ENCODE peak calls at places on chromosomes 6 and 20, in six cellular contexts. One of them, this sample, is unnamed.

GRCh38 chr20:24871429-24872213 is 77.4 kb upstream of the CST7 start:
- DNase-seq in thyroid gland: no peak
- DNase-seq in prostate gland: no peak
- DNase-seq in IMR-90: no peak
- DNase-seq in adrenal gland: no peak
- DNase-seq in A549: no peak
- DNase-seq in this sample: no peak

GRCh38 chr6:146785001-146785585 is 186.3 kb downstream of the ADGB start:
- DNase-seq in thyroid gland: no peak
- DNase-seq in prostate gland: no peak
- DNase-seq in IMR-90: peak; percentile 41
- DNase-seq in adrenal gland: peak; percentile 29
- DNase-seq in A549: peak; percentile 42
- DNase-seq in this sample: no peak

GRCh38 chr6:35178932-35179832 is 34.6 kb upstream of the SCUBE3 start:
- DNase-seq in thyroid gland: peak; percentile 41
- DNase-seq in prostate gland: no peak
- DNase-seq in IMR-90: no peak
- DNase-seq in adrenal gland: no peak
- DNase-seq in A549: no peak
- DNase-seq in this sample: no peak

GRCh38 chr6:13664703-13665352 is 46.8 kb downstream of the RANBP9 start:
- DNase-seq in thyroid gland: no peak
- DNase-seq in prostate gland: no peak
- DNase-seq in IMR-90: peak; percentile 70
- DNase-seq in adrenal gland: no peak
- DNase-seq in A549: no peak
- DNase-seq in this sample: no peak

GRCh38 chr6:103183831-103184411 is 1675.8 kb downstream of the HACE1 start:
- DNase-seq in thyroid gland: no peak
- DNase-seq in prostate gland: no peak
- DNase-seq in IMR-90: no peak
- DNase-seq in adrenal gland: no peak
- DNase-seq in A549: no peak
- DNase-seq in this sample: no peak

GRCh38 chr6:43256670-43257664 is 13.7 kb downstream of the TTBK1 start:
- DNase-seq in thyroid gland: no peak
- DNase-seq in prostate gland: no peak
- DNase-seq in IMR-90: no peak
- DNase-seq in adrenal gland: no peak
- DNase-seq in A549: no peak
- DNase-seq in this sample: no peak

GRCh38 chr6:15907914-15908518 is 220.9 kb upstream of the MYLIP start:
- DNase-seq in thyroid gland: no peak
- DNase-seq in prostate gland: peak; percentile 54
- DNase-seq in IMR-90: no peak
- DNase-seq in adrenal gland: no peak
- DNase-seq in A549: no peak
- DNase-seq in this sample: no peak

GRCh38 chr6:30947231-30947630 is 6.5 kb downstream of the MUCL3 start:
- DNase-seq in thyroid gland: no peak
- DNase-seq in prostate gland: no peak
- DNase-seq in IMR-90: no peak
- DNase-seq in adrenal gland: no peak
- DNase-seq in A549: no peak
- DNase-seq in this sample: no peak

GRCh38 chr20:14337400-14338171 is at the start of gene FLRT3:
- DNase-seq in thyroid gland: peak; percentile 90
- DNase-seq in prostate gland: peak; percentile 92
- DNase-seq in IMR-90: peak; percentile 96
- DNase-seq in adrenal gland: peak; percentile 81
- DNase-seq in A549: peak; percentile 97
- DNase-seq in this sample: peak; percentile 69

GRCh38 chr6:108942556-108943492 is 94.6 kb downstream of the ARMC2 start:
- DNase-seq in thyroid gland: no peak
- DNase-seq in prostate gland: no peak
- DNase-seq in IMR-90: no peak
- DNase-seq in adrenal gland: no peak
- DNase-seq in A549: no peak
- DNase-seq in this sample: no peak

GRCh38 chr6:33080127-33081089 is 4.6 kb downstream of the HLA-DPB1 start:
- DNase-seq in thyroid gland: peak; percentile 83
- DNase-seq in prostate gland: peak; percentile 56
- DNase-seq in IMR-90: peak; percentile 48
- DNase-seq in adrenal gland: peak; percentile 71
- DNase-seq in A549: no peak
- DNase-seq in this sample: peak; percentile 75

GRCh38 chr6:165799736-165800135 is 136.7 kb upstream of the PDE10A start:
- DNase-seq in thyroid gland: no peak
- DNase-seq in prostate gland: no peak
- DNase-seq in IMR-90: no peak
- DNase-seq in adrenal gland: no peak
- DNase-seq in A549: no peak
- DNase-seq in this sample: peak; percentile 43

GRCh38 chr6:76684881-76685280 is 612.4 kb upstream of the IMPG1 start:
- DNase-seq in thyroid gland: no peak
- DNase-seq in prostate gland: no peak
- DNase-seq in IMR-90: peak; percentile 2
- DNase-seq in adrenal gland: no peak
- DNase-seq in A549: peak; percentile 1
- DNase-seq in this sample: no peak

GRCh38 chr6:160188773-160189172 is 67.2 kb downstream of the SLC22A1 start:
- DNase-seq in thyroid gland: no peak
- DNase-seq in prostate gland: no peak
- DNase-seq in IMR-90: no peak
- DNase-seq in adrenal gland: peak; percentile 79
- DNase-seq in A549: peak; percentile 7
- DNase-seq in this sample: no peak

GRCh38 chr6:104784884-104785283 is 74.8 kb downstream of the HACE1 start:
- DNase-seq in thyroid gland: no peak
- DNase-seq in prostate gland: no peak
- DNase-seq in IMR-90: peak; percentile 41
- DNase-seq in adrenal gland: no peak
- DNase-seq in A549: no peak
- DNase-seq in this sample: no peak

GRCh38 chr6:14079433-14079832 is 38.1 kb upstream of the CD83 start:
- DNase-seq in thyroid gland: no peak
- DNase-seq in prostate gland: no peak
- DNase-seq in IMR-90: peak; percentile 53
- DNase-seq in adrenal gland: no peak
- DNase-seq in A549: no peak
- DNase-seq in this sample: no peak

GRCh38 chr20:48912065-48912464 is 9.4 kb upstream of the ARFGEF2 start:
- DNase-seq in thyroid gland: no peak
- DNase-seq in prostate gland: no peak
- DNase-seq in IMR-90: no peak
- DNase-seq in adrenal gland: no peak
- DNase-seq in A549: no peak
- DNase-seq in this sample: no peak

GRCh38 chr6:162712694-162713093 is 14.9 kb downstream of the PRKN start:
- DNase-seq in thyroid gland: no peak
- DNase-seq in prostate gland: no peak
- DNase-seq in IMR-90: no peak
- DNase-seq in adrenal gland: no peak
- DNase-seq in A549: no peak
- DNase-seq in this sample: no peak

GRCh38 chr6:159513914-159514313 is 179.1 kb downstream of the SOD2 start:
- DNase-seq in thyroid gland: no peak
- DNase-seq in prostate gland: no peak
- DNase-seq in IMR-90: no peak
- DNase-seq in adrenal gland: no peak
- DNase-seq in A549: no peak
- DNase-seq in this sample: no peak

GRCh38 chr6:15500901-15501805 is 161.7 kb downstream of the DTNBP1 start:
- DNase-seq in thyroid gland: no peak
- DNase-seq in prostate gland: no peak
- DNase-seq in IMR-90: no peak
- DNase-seq in adrenal gland: no peak
- DNase-seq in A549: no peak
- DNase-seq in this sample: no peak

GRCh38 chr6:115643762-115644161 is 416.9 kb downstream of the FRK start:
- DNase-seq in thyroid gland: no peak
- DNase-seq in prostate gland: no peak
- DNase-seq in IMR-90: peak; percentile 50
- DNase-seq in adrenal gland: no peak
- DNase-seq in A549: peak; percentile 19
- DNase-seq in this sample: no peak

GRCh38 chr6:5036309-5036708 is 32.5 kb upstream of the RPP40 start:
- DNase-seq in thyroid gland: no peak
- DNase-seq in prostate gland: no peak
- DNase-seq in IMR-90: peak; percentile 67
- DNase-seq in adrenal gland: peak; percentile 43
- DNase-seq in A549: peak; percentile 67
- DNase-seq in this sample: no peak

GRCh38 chr20:43508604-43509040 is 1.1 kb downstream of the L3MBTL1 start:
- DNase-seq in thyroid gland: no peak
- DNase-seq in prostate gland: no peak
- DNase-seq in IMR-90: no peak
- DNase-seq in adrenal gland: no peak
- DNase-seq in A549: peak; percentile 34
- DNase-seq in this sample: no peak

GRCh38 chr6:100479180-100480035 is 14.7 kb upstream of the SIM1 start:
- DNase-seq in thyroid gland: no peak
- DNase-seq in prostate gland: no peak
- DNase-seq in IMR-90: peak; percentile 49
- DNase-seq in adrenal gland: no peak
- DNase-seq in A549: peak; percentile 45
- DNase-seq in this sample: no peak

GRCh38 chr6:71345505-71345904 is 56.9 kb downstream of the OGFRL1 start:
- DNase-seq in thyroid gland: no peak
- DNase-seq in prostate gland: no peak
- DNase-seq in IMR-90: no peak
- DNase-seq in adrenal gland: no peak
- DNase-seq in A549: no peak
- DNase-seq in this sample: no peak

GRCh38 chr6:37757381-37757780 is 59.7 kb upstream of the MDGA1 start:
- DNase-seq in thyroid gland: no peak
- DNase-seq in prostate gland: no peak
- DNase-seq in IMR-90: no peak
- DNase-seq in adrenal gland: no peak
- DNase-seq in A549: no peak
- DNase-seq in this sample: no peak

GRCh38 chr6:113060664-113061063 is 713.5 kb downstream of the RFPL4B start:
- DNase-seq in thyroid gland: no peak
- DNase-seq in prostate gland: no peak
- DNase-seq in IMR-90: no peak
- DNase-seq in adrenal gland: no peak
- DNase-seq in A549: no peak
- DNase-seq in this sample: no peak

GRCh38 chr6:28383235-28384142 is 16.1 kb downstream of the ZSCAN12 start:
- DNase-seq in thyroid gland: peak; percentile 92
- DNase-seq in prostate gland: peak; percentile 76
- DNase-seq in IMR-90: peak; percentile 93
- DNase-seq in adrenal gland: peak; percentile 93
- DNase-seq in A549: peak; percentile 91
- DNase-seq in this sample: peak; percentile 85
- TF ChIP-seq POLR2A in thyroid gland: peak; percentile 38
- TF ChIP-seq POLR2A in prostate gland: no peak
- TF ChIP-seq POLR2A in IMR-90: peak; percentile 77
- TF ChIP-seq POLR2A in adrenal gland: peak; percentile 74
- TF ChIP-seq POLR2A in A549: no peak
- TF ChIP-seq POLR2A in this sample: peak; percentile 24

GRCh38 chr6:23655502-23655901 is 470.5 kb upstream of the NRSN1 start:
- DNase-seq in thyroid gland: no peak
- DNase-seq in prostate gland: no peak
- DNase-seq in IMR-90: no peak
- DNase-seq in adrenal gland: no peak
- DNase-seq in A549: no peak
- DNase-seq in this sample: no peak

GRCh38 chr6:23656257-23656731 is 469.7 kb upstream of the NRSN1 start:
- DNase-seq in thyroid gland: no peak
- DNase-seq in prostate gland: no peak
- DNase-seq in IMR-90: no peak
- DNase-seq in adrenal gland: no peak
- DNase-seq in A549: no peak
- DNase-seq in this sample: no peak

GRCh38 chr6:23656826-23657225 is 469.2 kb upstream of the NRSN1 start:
- DNase-seq in thyroid gland: no peak
- DNase-seq in prostate gland: no peak
- DNase-seq in IMR-90: no peak
- DNase-seq in adrenal gland: no peak
- DNase-seq in A549: no peak
- DNase-seq in this sample: no peak

GRCh38 chr6:23661549-23661948 is 464.5 kb upstream of the NRSN1 start:
- DNase-seq in thyroid gland: no peak
- DNase-seq in prostate gland: no peak
- DNase-seq in IMR-90: no peak
- DNase-seq in adrenal gland: no peak
- DNase-seq in A549: no peak
- DNase-seq in this sample: no peak

DNA sequence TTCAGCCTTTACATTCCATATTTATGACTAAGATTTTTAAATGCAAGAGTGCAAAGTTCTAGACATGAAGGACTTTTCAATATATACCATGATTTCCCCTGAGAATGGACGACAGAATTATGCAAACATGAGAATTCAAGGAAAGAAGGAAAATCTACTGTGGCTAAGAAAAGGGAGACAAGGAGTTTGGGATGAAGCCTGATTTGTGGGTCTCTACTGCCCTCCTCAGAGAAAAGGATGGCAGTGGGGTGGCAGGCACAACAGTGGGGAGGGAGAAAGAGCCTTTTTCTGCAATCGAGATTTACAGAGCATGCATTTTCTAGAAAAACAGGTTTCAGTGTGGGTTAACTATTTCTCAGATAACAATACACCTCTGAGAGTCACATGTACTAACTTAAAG is 466.9 kb upstream of the NRSN1 start:
- DNase-seq in thyroid gland: no peak
- DNase-seq in prostate gland: no peak
- DNase-seq in IMR-90: peak; percentile 6
- DNase-seq in adrenal gland: no peak
- DNase-seq in A549: peak; percentile 1
- DNase-seq in this sample: no peak
- TF ChIP-seq CTCF in thyroid gland: peak; percentile 44
- TF ChIP-seq CTCF in prostate gland: no peak
- TF ChIP-seq CTCF in IMR-90: peak; percentile 2
- TF ChIP-seq CTCF in adrenal gland: peak; percentile 30
- TF ChIP-seq CTCF in A549: no peak
- TF ChIP-seq CTCF in this sample: peak; percentile 8

GRCh38 chr6:151276112-151276745 is 36.5 kb downstream of the AKAP12 start:
- DNase-seq in thyroid gland: no peak
- DNase-seq in prostate gland: no peak
- DNase-seq in IMR-90: peak; percentile 43
- DNase-seq in adrenal gland: no peak
- DNase-seq in A549: peak; percentile 12
- DNase-seq in this sample: no peak
- H3K4me3 ChIP-seq in thyroid gland: no peak overlapping the region
- H3K4me3 ChIP-seq in prostate gland: no peak overlapping the region
- H3K4me3 ChIP-seq in IMR-90: no peak overlapping the region
- H3K4me3 ChIP-seq in adrenal gland: no peak overlapping the region
- H3K4me3 ChIP-seq in A549: no peak overlapping the region
- H3K4me3 ChIP-seq in this sample: no peak overlapping the region

GRCh38 chr20:62665826-62666735 is 23.8 kb downstream of the SLCO4A1 start:
- DNase-seq in thyroid gland: no peak
- DNase-seq in prostate gland: no peak
- DNase-seq in IMR-90: no peak
- DNase-seq in adrenal gland: no peak
- DNase-seq in A549: no peak
- DNase-seq in this sample: no peak
- TF ChIP-seq POLR2A in thyroid gland: no peak
- TF ChIP-seq POLR2A in prostate gland: no peak
- TF ChIP-seq POLR2A in IMR-90: no peak
- TF ChIP-seq POLR2A in adrenal gland: no peak
- TF ChIP-seq POLR2A in A549: no peak
- TF ChIP-seq POLR2A in this sample: no peak

This sample was measured in uterus.